ENCODE peak calls at places on chromosomes 6 and 20, in nine cellular contexts. One of them, this sample, is unnamed.

GRCh38 chr6:88983532-88983931 is 20.1 kb upstream of the RNGTT start:
- DNase-seq in AG09309: no peak
- DNase-seq in HFF-Myc: no peak
- DNase-seq in right atrium auricular region: no peak
- DNase-seq in DND-41: peak
- DNase-seq in heart right ventricle: no peak
- DNase-seq in lower leg skin: peak
- DNase-seq in astrocyte: peak
- DNase-seq in dorsolateral prefrontal cortex: no peak
- DNase-seq in this sample: peak

GRCh38 chr6:39801456-39802251 is 9.5 kb downstream of the DAAM2 start:
- DNase-seq in dorsolateral prefrontal cortex: no peak
- DNase-seq in lower leg skin: peak
- DNase-seq in AG09309: no peak
- DNase-seq in HFF-Myc: no peak
- DNase-seq in right atrium auricular region: no peak
- DNase-seq in astrocyte: peak
- DNase-seq in DND-41: no peak
- DNase-seq in heart right ventricle: no peak
- DNase-seq in this sample: no peak

GRCh38 chr20:8095648-8096572 is 36.2 kb upstream of the PLCB1 start:
- DNase-seq in DND-41: no peak
- DNase-seq in astrocyte: no peak
- DNase-seq in dorsolateral prefrontal cortex: no peak
- DNase-seq in heart right ventricle: no peak
- DNase-seq in AG09309: no peak
- DNase-seq in HFF-Myc: no peak
- DNase-seq in right atrium auricular region: no peak
- DNase-seq in lower leg skin: no peak
- DNase-seq in this sample: no peak

GRCh38 chr6:36099872-36100483 is 30.3 kb upstream of the MAPK13 start:
- DNase-seq in HFF-Myc: no peak
- DNase-seq in heart right ventricle: no peak
- DNase-seq in AG09309: no peak
- DNase-seq in right atrium auricular region: no peak
- DNase-seq in astrocyte: no peak
- DNase-seq in DND-41: no peak
- DNase-seq in lower leg skin: no peak
- DNase-seq in dorsolateral prefrontal cortex: no peak
- DNase-seq in this sample: no peak

GRCh38 chr6:151096691-151097090 is 143.1 kb upstream of the AKAP12 start:
- DNase-seq in astrocyte: peak
- DNase-seq in dorsolateral prefrontal cortex: no peak
- DNase-seq in HFF-Myc: no peak
- DNase-seq in heart right ventricle: no peak
- DNase-seq in DND-41: no peak
- DNase-seq in right atrium auricular region: no peak
- DNase-seq in lower leg skin: no peak
- DNase-seq in AG09309: no peak
- DNase-seq in this sample: no peak

GRCh38 chr6:14382381-14383236 is 265.0 kb downstream of the CD83 start:
- DNase-seq in lower leg skin: no peak
- DNase-seq in AG09309: no peak
- DNase-seq in right atrium auricular region: no peak
- DNase-seq in heart right ventricle: no peak
- DNase-seq in astrocyte: no peak
- DNase-seq in HFF-Myc: no peak
- DNase-seq in dorsolateral prefrontal cortex: no peak
- DNase-seq in DND-41: peak
- DNase-seq in this sample: no peak

GRCh38 chr6:110547266-110547964 is 71.0 kb upstream of the SLC22A16 start:
- DNase-seq in dorsolateral prefrontal cortex: no peak
- DNase-seq in HFF-Myc: no peak
- DNase-seq in DND-41: no peak
- DNase-seq in astrocyte: peak
- DNase-seq in heart right ventricle: no peak
- DNase-seq in right atrium auricular region: no peak
- DNase-seq in AG09309: no peak
- DNase-seq in lower leg skin: no peak
- DNase-seq in this sample: no peak

GRCh38 chr6:124927806-124928205 is 34.4 kb upstream of the RNF217 start:
- DNase-seq in lower leg skin: no peak
- DNase-seq in DND-41: no peak
- DNase-seq in heart right ventricle: no peak
- DNase-seq in right atrium auricular region: no peak
- DNase-seq in AG09309: no peak
- DNase-seq in dorsolateral prefrontal cortex: no peak
- DNase-seq in astrocyte: peak
- DNase-seq in HFF-Myc: no peak
- DNase-seq in this sample: no peak

GRCh38 chr6:5905431-5906339 is 101.0 kb downstream of the NRN1 start:
- DNase-seq in heart right ventricle: peak
- DNase-seq in lower leg skin: peak
- DNase-seq in astrocyte: peak
- DNase-seq in right atrium auricular region: peak
- DNase-seq in HFF-Myc: peak
- DNase-seq in dorsolateral prefrontal cortex: peak
- DNase-seq in AG09309: peak
- DNase-seq in DND-41: no peak
- DNase-seq in this sample: peak

GRCh38 chr6:140385686-140386085 is 1011.2 kb upstream of the CITED2 start:
- DNase-seq in lower leg skin: no peak
- DNase-seq in dorsolateral prefrontal cortex: no peak
- DNase-seq in DND-41: no peak
- DNase-seq in HFF-Myc: no peak
- DNase-seq in heart right ventricle: no peak
- DNase-seq in AG09309: no peak
- DNase-seq in astrocyte: no peak
- DNase-seq in right atrium auricular region: no peak
- DNase-seq in this sample: no peak

GRCh38 chr20:59814835-59815340 is 118.5 kb downstream of the SYCP2 start:
- DNase-seq in HFF-Myc: no peak
- DNase-seq in astrocyte: no peak
- DNase-seq in lower leg skin: no peak
- DNase-seq in AG09309: no peak
- DNase-seq in heart right ventricle: no peak
- DNase-seq in DND-41: no peak
- DNase-seq in right atrium auricular region: peak
- DNase-seq in dorsolateral prefrontal cortex: no peak
- DNase-seq in this sample: no peak

GRCh38 chr6:131183427-131184095 is 48.3 kb downstream of the AKAP7 start:
- DNase-seq in HFF-Myc: no peak
- DNase-seq in DND-41: no peak
- DNase-seq in AG09309: no peak
- DNase-seq in lower leg skin: no peak
- DNase-seq in right atrium auricular region: no peak
- DNase-seq in astrocyte: no peak
- DNase-seq in heart right ventricle: no peak
- DNase-seq in dorsolateral prefrontal cortex: no peak
- DNase-seq in this sample: no peak

GRCh38 chr20:54560357-54560756 is 85.0 kb downstream of the DOK5 start:
- DNase-seq in dorsolateral prefrontal cortex: no peak
- DNase-seq in HFF-Myc: no peak
- DNase-seq in AG09309: no peak
- DNase-seq in right atrium auricular region: no peak
- DNase-seq in astrocyte: no peak
- DNase-seq in heart right ventricle: no peak
- DNase-seq in DND-41: no peak
- DNase-seq in lower leg skin: no peak
- DNase-seq in this sample: no peak

GRCh38 chr6:125842091-125842626 is 51.4 kb downstream of the NCOA7 start:
- DNase-seq in astrocyte: no peak
- DNase-seq in DND-41: no peak
- DNase-seq in lower leg skin: no peak
- DNase-seq in AG09309: no peak
- DNase-seq in heart right ventricle: no peak
- DNase-seq in HFF-Myc: no peak
- DNase-seq in dorsolateral prefrontal cortex: no peak
- DNase-seq in right atrium auricular region: no peak
- DNase-seq in this sample: no peak

GRCh38 chr6:79170915-79171314 is 63.6 kb downstream of the HMGN3 start:
- DNase-seq in DND-41: no peak
- DNase-seq in AG09309: no peak
- DNase-seq in dorsolateral prefrontal cortex: no peak
- DNase-seq in right atrium auricular region: no peak
- DNase-seq in heart right ventricle: no peak
- DNase-seq in HFF-Myc: no peak
- DNase-seq in astrocyte: peak
- DNase-seq in lower leg skin: no peak
- DNase-seq in this sample: no peak

GRCh38 chr6:124158024-124158423 is 354.4 kb downstream of the NKAIN2 start:
- DNase-seq in DND-41: no peak
- DNase-seq in HFF-Myc: no peak
- DNase-seq in AG09309: no peak
- DNase-seq in right atrium auricular region: no peak
- DNase-seq in dorsolateral prefrontal cortex: no peak
- DNase-seq in lower leg skin: no peak
- DNase-seq in astrocyte: no peak
- DNase-seq in heart right ventricle: no peak
- DNase-seq in this sample: no peak

GRCh38 chr6:145373826-145374225 is 361.5 kb downstream of the EPM2A start:
- DNase-seq in DND-41: no peak
- DNase-seq in heart right ventricle: no peak
- DNase-seq in dorsolateral prefrontal cortex: no peak
- DNase-seq in right atrium auricular region: no peak
- DNase-seq in AG09309: no peak
- DNase-seq in astrocyte: no peak
- DNase-seq in lower leg skin: no peak
- DNase-seq in HFF-Myc: no peak
- DNase-seq in this sample: no peak

DNA sequence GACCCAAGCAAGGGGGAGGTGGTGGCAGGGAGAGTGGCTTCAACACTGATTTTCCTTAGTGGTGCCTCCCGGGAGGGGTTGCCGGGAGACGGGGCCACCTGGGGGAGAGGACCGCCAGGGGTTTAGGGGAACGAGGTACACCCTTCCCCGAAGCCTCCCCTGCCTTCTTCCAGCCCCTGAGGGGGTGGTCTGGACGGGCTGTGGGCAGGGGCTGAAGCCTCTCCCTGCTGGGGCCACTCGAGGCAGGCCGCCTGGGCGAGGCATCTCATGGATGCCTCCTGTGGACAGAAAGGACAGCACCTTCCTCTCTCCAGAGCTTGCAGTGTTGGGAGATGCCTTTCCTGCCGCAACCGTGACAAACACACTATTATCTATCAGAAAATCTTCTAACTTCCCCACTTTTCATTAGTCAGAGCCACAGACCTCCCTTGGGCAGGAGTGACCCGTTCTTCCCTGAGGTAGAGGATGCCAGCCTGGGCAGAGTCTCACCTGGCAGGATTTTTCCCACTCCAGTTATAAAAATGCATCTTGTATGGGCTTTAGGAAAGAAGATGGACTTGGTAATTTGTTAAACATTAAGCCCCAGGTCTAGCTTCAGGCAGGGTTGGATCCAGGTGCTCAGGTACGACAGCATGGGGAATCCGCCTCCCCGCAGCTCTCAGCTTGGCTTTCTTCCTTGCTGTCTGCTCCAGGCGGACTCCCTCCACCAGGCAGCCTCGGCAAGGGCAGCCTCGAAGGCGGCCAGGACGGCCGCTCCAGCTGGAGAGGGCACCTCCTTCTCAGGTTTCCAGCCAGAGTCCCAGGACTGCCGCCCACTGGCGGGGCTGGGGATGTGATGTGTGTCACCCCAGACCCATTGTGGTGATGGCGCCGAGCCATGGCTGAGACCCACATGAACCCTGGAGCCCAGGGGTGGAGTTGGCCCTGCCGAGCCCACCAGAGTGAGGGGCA is 11.0 kb downstream of the HRH3 start:
- DNase-seq in heart right ventricle: peak
- DNase-seq in dorsolateral prefrontal cortex: no peak
- DNase-seq in astrocyte: no peak
- DNase-seq in DND-41: no peak
- DNase-seq in AG09309: no peak
- DNase-seq in lower leg skin: no peak
- DNase-seq in HFF-Myc: no peak
- DNase-seq in right atrium auricular region: no peak
- DNase-seq in this sample: no peak
- TF ChIP-seq CTCF in heart right ventricle: no peak
- TF ChIP-seq CTCF in dorsolateral prefrontal cortex: no peak
- TF ChIP-seq CTCF in astrocyte: no peak
- TF ChIP-seq CTCF in DND-41: no peak
- TF ChIP-seq CTCF in AG09309: no peak
- TF ChIP-seq CTCF in lower leg skin: no peak
- TF ChIP-seq CTCF in HFF-Myc: peak
- TF ChIP-seq CTCF in right atrium auricular region: no peak
- TF ChIP-seq CTCF in this sample: no peak

GRCh38 chr20:56417402-56417801 is 5.3 kb downstream of the CASS4 start:
- DNase-seq in lower leg skin: no peak
- DNase-seq in astrocyte: no peak
- DNase-seq in AG09309: no peak
- DNase-seq in heart right ventricle: no peak
- DNase-seq in HFF-Myc: no peak
- DNase-seq in dorsolateral prefrontal cortex: no peak
- DNase-seq in DND-41: no peak
- DNase-seq in right atrium auricular region: peak
- DNase-seq in this sample: no peak
- H3K4me3 ChIP-seq in lower leg skin: no peak
- H3K4me3 ChIP-seq in astrocyte: no peak
- H3K4me3 ChIP-seq in AG09309: no peak
- H3K4me3 ChIP-seq in heart right ventricle: no peak
- H3K4me3 ChIP-seq in HFF-Myc: no peak
- H3K4me3 ChIP-seq in dorsolateral prefrontal cortex: no peak
- H3K4me3 ChIP-seq in DND-41: no peak
- H3K4me3 ChIP-seq in right atrium auricular region: no peak
- H3K4me3 ChIP-seq in this sample: no peak

GRCh38 chr6:41562633-41562975 is 16.4 kb downstream of the FOXP4 start:
- DNase-seq in dorsolateral prefrontal cortex: no peak
- DNase-seq in AG09309: no peak
- DNase-seq in lower leg skin: no peak
- DNase-seq in heart right ventricle: no peak
- DNase-seq in astrocyte: no peak
- DNase-seq in HFF-Myc: no peak
- DNase-seq in DND-41: no peak
- DNase-seq in right atrium auricular region: no peak
- DNase-seq in this sample: no peak
- TF ChIP-seq CTCF in dorsolateral prefrontal cortex: no peak
- TF ChIP-seq CTCF in AG09309: no peak
- TF ChIP-seq CTCF in lower leg skin: no peak
- TF ChIP-seq CTCF in heart right ventricle: no peak
- TF ChIP-seq CTCF in astrocyte: no peak
- TF ChIP-seq CTCF in HFF-Myc: no peak
- TF ChIP-seq CTCF in DND-41: no peak
- TF ChIP-seq CTCF in right atrium auricular region: no peak
- TF ChIP-seq CTCF in this sample: no peak

DNA sequence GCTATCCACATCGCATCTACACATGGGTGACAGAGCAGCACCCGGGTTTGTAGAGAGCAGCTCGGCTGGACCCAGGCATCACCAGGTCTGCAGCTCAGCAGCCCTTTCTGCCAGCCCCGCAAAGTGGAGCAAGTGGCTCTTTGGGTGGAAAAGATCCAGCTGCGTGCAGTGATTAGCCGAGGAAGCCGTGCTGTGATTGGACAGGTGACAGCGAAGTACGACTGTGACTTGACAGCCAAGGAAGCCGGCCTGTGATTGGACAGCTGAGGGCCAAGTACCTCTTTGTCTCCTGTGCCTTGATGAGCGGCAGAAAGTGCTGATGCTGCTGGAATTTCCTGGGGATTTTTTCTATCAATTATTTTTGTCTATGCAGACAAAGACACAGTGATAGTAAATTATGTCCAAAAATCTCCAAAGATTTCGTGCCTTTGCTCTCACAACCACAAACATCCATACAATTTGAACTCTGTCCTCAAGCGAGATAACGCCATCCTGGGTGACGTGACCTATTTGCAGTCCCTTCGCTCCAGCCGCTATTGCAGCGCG is 62.3 kb upstream of the GPR31 start:
- DNase-seq in heart right ventricle: no peak
- DNase-seq in AG09309: no peak
- DNase-seq in dorsolateral prefrontal cortex: no peak
- DNase-seq in astrocyte: no peak
- DNase-seq in HFF-Myc: no peak
- DNase-seq in DND-41: no peak
- DNase-seq in lower leg skin: no peak
- DNase-seq in right atrium auricular region: no peak
- DNase-seq in this sample: no peak
- H3K4me3 ChIP-seq in heart right ventricle: no peak
- H3K4me3 ChIP-seq in AG09309: no peak
- H3K4me3 ChIP-seq in dorsolateral prefrontal cortex: no peak
- H3K4me3 ChIP-seq in astrocyte: no peak
- H3K4me3 ChIP-seq in HFF-Myc: no peak
- H3K4me3 ChIP-seq in DND-41: no peak
- H3K4me3 ChIP-seq in lower leg skin: no peak
- H3K4me3 ChIP-seq in right atrium auricular region: no peak
- H3K4me3 ChIP-seq in this sample: no peak